ENCODE peak calls at places on chromosomes 4 and X, in four cellular contexts. M, S, K and N are unnamed samples.

GRCh38 chr4:102825261-102826071 is 1.9 kb downstream of the UBE2D3 start:
- DNase-seq in K (peak), M (peak), S (no peak), N (peak)

GRCh38 chr4:98778206-98778605 is 119.8 kb upstream of the TSPAN5 start:
- DNase-seq in M (no peak), S (peak), K (peak), N (no peak)

GRCh38 chr4:184444953-184445309 is 29.4 kb downstream of the IRF2 start:
- DNase-seq in M (peak), S (no peak), K (no peak), N (no peak)

GRCh38 chr4:183788308-183788707 is 116.8 kb upstream of the STOX2 start:
- DNase-seq in M (no peak), S (no peak), K (no peak), N (no peak)

GRCh38 chr4:40749717-40750460 is at the start of gene NSUN7:
- DNase-seq in M (no peak), S (no peak), K (no peak), N (peak)

GRCh38 chr4:73019462-73020047 is 50.0 kb downstream of the COX18 start:
- DNase-seq in M (no peak), K (peak), S (no peak), N (peak)

GRCh38 chr4:53694666-53695065 is 103.4 kb upstream of the LNX1 start:
- DNase-seq in K (no peak), S (no peak), M (no peak), N (no peak)

GRCh38 chrX:98362630-98363029 is 1478.9 kb downstream of the RPA4 start:
- DNase-seq in K (no peak), M (no peak), S (no peak), N (no peak)

GRCh38 chr4:19010766-19011165 is 989.2 kb upstream of the LCORL start:
- DNase-seq in K (no peak), S (no peak), M (no peak), N (no peak)

GRCh38 chrX:47283015-47283771 is 50.4 kb downstream of the USP11 start:
- DNase-seq in S (peak), K (peak), M (no peak), N (peak)